ENCODE peak calls at places on chromosomes 7 and 10, in ten cellular contexts. One of them, this sample, is unnamed.

GRCh38 chr10:17961551-17962422 is 10.1 kb downstream of the SLC39A12 start:
- DNase-seq in GOT3: no peak
- DNase-seq in LoVo: no peak
- DNase-seq in right atrium auricular region: no peak
- DNase-seq in stimulated activated naive CD4-positive, alpha-beta T cell: no peak
- DNase-seq in astrocyte of the spinal cord: peak
- DNase-seq in heart right ventricle: no peak
- DNase-seq in globus pallidus: no peak
- DNase-seq in foreskin melanocyte: no peak
- DNase-seq in EL: peak
- DNase-seq in this sample: no peak

GRCh38 chr10:30940279-30940678 is 91.4 kb downstream of the ZNF438 start:
- DNase-seq in right atrium auricular region: no peak
- DNase-seq in heart right ventricle: no peak
- DNase-seq in EL: no peak
- DNase-seq in LoVo: no peak
- DNase-seq in stimulated activated naive CD4-positive, alpha-beta T cell: no peak
- DNase-seq in GOT3: no peak
- DNase-seq in astrocyte of the spinal cord: no peak
- DNase-seq in globus pallidus: no peak
- DNase-seq in foreskin melanocyte: no peak
- DNase-seq in this sample: no peak

GRCh38 chr10:103652599-103653281 is 159.2 kb downstream of the NEURL1 start:
- DNase-seq in foreskin melanocyte: no peak
- DNase-seq in astrocyte of the spinal cord: no peak
- DNase-seq in globus pallidus: no peak
- DNase-seq in EL: no peak
- DNase-seq in GOT3: no peak
- DNase-seq in heart right ventricle: no peak
- DNase-seq in LoVo: no peak
- DNase-seq in stimulated activated naive CD4-positive, alpha-beta T cell: no peak
- DNase-seq in right atrium auricular region: peak
- DNase-seq in this sample: no peak

GRCh38 chr10:110221721-110222261 is 14.4 kb downstream of the MXI1 start:
- DNase-seq in GOT3: peak
- DNase-seq in globus pallidus: peak
- DNase-seq in astrocyte of the spinal cord: peak
- DNase-seq in stimulated activated naive CD4-positive, alpha-beta T cell: peak
- DNase-seq in EL: peak
- DNase-seq in right atrium auricular region: peak
- DNase-seq in foreskin melanocyte: no peak
- DNase-seq in LoVo: peak
- DNase-seq in heart right ventricle: peak
- DNase-seq in this sample: peak

GRCh38 chr7:142357953-142358520 is 100.2 kb upstream of the PRSS58 start:
- DNase-seq in globus pallidus: peak
- DNase-seq in right atrium auricular region: no peak
- DNase-seq in stimulated activated naive CD4-positive, alpha-beta T cell: peak
- DNase-seq in GOT3: no peak
- DNase-seq in foreskin melanocyte: peak
- DNase-seq in LoVo: peak
- DNase-seq in astrocyte of the spinal cord: peak
- DNase-seq in EL: peak
- DNase-seq in heart right ventricle: no peak
- DNase-seq in this sample: no peak

GRCh38 chr7:43337191-43337590 is 224.7 kb downstream of the HECW1 start:
- DNase-seq in EL: no peak
- DNase-seq in astrocyte of the spinal cord: no peak
- DNase-seq in LoVo: no peak
- DNase-seq in GOT3: no peak
- DNase-seq in right atrium auricular region: no peak
- DNase-seq in stimulated activated naive CD4-positive, alpha-beta T cell: no peak
- DNase-seq in foreskin melanocyte: peak
- DNase-seq in heart right ventricle: no peak
- DNase-seq in globus pallidus: no peak
- DNase-seq in this sample: no peak

GRCh38 chr10:103605359-103606156 is 112.1 kb downstream of the NEURL1 start:
- DNase-seq in right atrium auricular region: peak
- DNase-seq in heart right ventricle: no peak
- DNase-seq in globus pallidus: peak
- DNase-seq in astrocyte of the spinal cord: peak
- DNase-seq in GOT3: no peak
- DNase-seq in LoVo: no peak
- DNase-seq in EL: peak
- DNase-seq in foreskin melanocyte: peak
- DNase-seq in stimulated activated naive CD4-positive, alpha-beta T cell: no peak
- DNase-seq in this sample: no peak

GRCh38 chr10:117136391-117136975 is 1.6 kb downstream of the VAX1 start:
- DNase-seq in LoVo: no peak
- DNase-seq in right atrium auricular region: no peak
- DNase-seq in foreskin melanocyte: no peak
- DNase-seq in GOT3: no peak
- DNase-seq in EL: no peak
- DNase-seq in heart right ventricle: no peak
- DNase-seq in globus pallidus: no peak
- DNase-seq in astrocyte of the spinal cord: no peak
- DNase-seq in stimulated activated naive CD4-positive, alpha-beta T cell: no peak
- DNase-seq in this sample: no peak

GRCh38 chr10:132468651-132469050 is 68.9 kb upstream of the INPP5A start:
- DNase-seq in EL: no peak
- DNase-seq in stimulated activated naive CD4-positive, alpha-beta T cell: no peak
- DNase-seq in right atrium auricular region: no peak
- DNase-seq in heart right ventricle: no peak
- DNase-seq in GOT3: no peak
- DNase-seq in foreskin melanocyte: no peak
- DNase-seq in astrocyte of the spinal cord: no peak
- DNase-seq in globus pallidus: no peak
- DNase-seq in LoVo: no peak
- DNase-seq in this sample: no peak

GRCh38 chr10:70785190-70785589 is at the start of gene TBATA:
- DNase-seq in EL: no peak
- DNase-seq in globus pallidus: no peak
- DNase-seq in GOT3: no peak
- DNase-seq in heart right ventricle: no peak
- DNase-seq in stimulated activated naive CD4-positive, alpha-beta T cell: no peak
- DNase-seq in right atrium auricular region: no peak
- DNase-seq in foreskin melanocyte: no peak
- DNase-seq in LoVo: no peak
- DNase-seq in astrocyte of the spinal cord: no peak
- DNase-seq in this sample: no peak

GRCh38 chr10:117551322-117552155 is 9.0 kb downstream of the EMX2 start:
- DNase-seq in stimulated activated naive CD4-positive, alpha-beta T cell: no peak
- DNase-seq in EL: no peak
- DNase-seq in heart right ventricle: no peak
- DNase-seq in globus pallidus: no peak
- DNase-seq in GOT3: no peak
- DNase-seq in right atrium auricular region: no peak
- DNase-seq in astrocyte of the spinal cord: no peak
- DNase-seq in LoVo: no peak
- DNase-seq in foreskin melanocyte: no peak
- DNase-seq in this sample: no peak

GRCh38 chr7:100506356-100506930 is 22.7 kb downstream of the NYAP1 start:
- DNase-seq in right atrium auricular region: no peak
- DNase-seq in GOT3: no peak
- DNase-seq in stimulated activated naive CD4-positive, alpha-beta T cell: no peak
- DNase-seq in EL: no peak
- DNase-seq in globus pallidus: no peak
- DNase-seq in LoVo: no peak
- DNase-seq in astrocyte of the spinal cord: no peak
- DNase-seq in heart right ventricle: no peak
- DNase-seq in foreskin melanocyte: no peak
- DNase-seq in this sample: no peak

This sample was measured in T-cell.